ENCODE peak calls at places on chromosomes 1 and 21, in four cellular contexts. One of them, this sample, is unnamed.
A peak's percentile ranks its signal among the peaks of the same experiment; 100 is the strongest.

GRCh38 chr1:29539971-29540370 is 303.6 kb downstream of the PTPRU start:
- DNase-seq in A549: no peak
- DNase-seq in testis: no peak
- DNase-seq in neural progenitor cell: no peak
- DNase-seq in this sample: no peak

GRCh38 chr1:89810880-89811279 is 10.0 kb upstream of the LRRC8D start:
- DNase-seq in testis: no peak
- DNase-seq in neural progenitor cell: no peak
- DNase-seq in A549: no peak
- DNase-seq in this sample: no peak

GRCh38 chr1:230832466-230832865 is 35.9 kb downstream of the C1orf198 start:
- DNase-seq in A549: no peak
- DNase-seq in testis: no peak
- DNase-seq in neural progenitor cell: no peak
- DNase-seq in this sample: no peak

GRCh38 chr1:160997323-160998038 is 23.5 kb downstream of the F11R start:
- DNase-seq in neural progenitor cell: peak; percentile 49
- DNase-seq in testis: peak; percentile 79
- DNase-seq in A549: peak; percentile 86
- DNase-seq in this sample: peak; percentile 81

GRCh38 chr1:180571832-180572636 is 13.3 kb downstream of the OVAAL start:
- DNase-seq in A549: no peak
- DNase-seq in neural progenitor cell: no peak
- DNase-seq in testis: no peak
- DNase-seq in this sample: no peak

GRCh38 chr21:45516671-45517151 is 25.5 kb downstream of the SLC19A1 start:
- DNase-seq in testis: no peak
- DNase-seq in neural progenitor cell: no peak
- DNase-seq in A549: no peak
- DNase-seq in this sample: no peak

GRCh38 chr1:33738976-33739375 is 124.9 kb upstream of the HMGB4 start:
- DNase-seq in A549: no peak
- DNase-seq in neural progenitor cell: no peak
- DNase-seq in testis: no peak
- DNase-seq in this sample: no peak

GRCh38 chr1:39051956-39052355 is 25.8 kb downstream of the NDUFS5 start:
- DNase-seq in testis: no peak
- DNase-seq in neural progenitor cell: peak; percentile 40
- DNase-seq in A549: no peak
- DNase-seq in this sample: no peak

GRCh38 chr1:109659997-109660755 is 4.3 kb downstream of the GSTM4 start:
- DNase-seq in A549: no peak
- DNase-seq in neural progenitor cell: no peak
- DNase-seq in testis: peak; percentile 44
- DNase-seq in this sample: peak; percentile 62

GRCh38 chr1:194280463-194280862 is 1094.0 kb upstream of the B3GALT2 start:
- DNase-seq in neural progenitor cell: no peak
- DNase-seq in testis: no peak
- DNase-seq in A549: peak; percentile 4
- DNase-seq in this sample: no peak

GRCh38 chr1:159884296-159884695 is 15.7 kb downstream of the CFAP45 start:
- DNase-seq in testis: no peak
- DNase-seq in neural progenitor cell: no peak
- DNase-seq in A549: no peak
- DNase-seq in this sample: no peak

GRCh38 chr1:201274616-201275265 is 8.6 kb upstream of the PKP1 start:
- DNase-seq in A549: no peak
- DNase-seq in testis: no peak
- DNase-seq in neural progenitor cell: no peak
- DNase-seq in this sample: no peak

GRCh38 chr1:201272838-201273237 is 10.5 kb upstream of the PKP1 start:
- DNase-seq in neural progenitor cell: no peak
- DNase-seq in A549: no peak
- DNase-seq in testis: no peak
- DNase-seq in this sample: no peak

GRCh38 chr1:201276891-201277290 is 6.4 kb upstream of the PKP1 start:
- DNase-seq in neural progenitor cell: no peak
- DNase-seq in testis: no peak
- DNase-seq in A549: no peak
- DNase-seq in this sample: no peak

GRCh38 chr1:201277441-201277840 is 5.9 kb upstream of the PKP1 start:
- DNase-seq in neural progenitor cell: no peak
- DNase-seq in A549: no peak
- DNase-seq in testis: no peak
- DNase-seq in this sample: no peak

DNA sequence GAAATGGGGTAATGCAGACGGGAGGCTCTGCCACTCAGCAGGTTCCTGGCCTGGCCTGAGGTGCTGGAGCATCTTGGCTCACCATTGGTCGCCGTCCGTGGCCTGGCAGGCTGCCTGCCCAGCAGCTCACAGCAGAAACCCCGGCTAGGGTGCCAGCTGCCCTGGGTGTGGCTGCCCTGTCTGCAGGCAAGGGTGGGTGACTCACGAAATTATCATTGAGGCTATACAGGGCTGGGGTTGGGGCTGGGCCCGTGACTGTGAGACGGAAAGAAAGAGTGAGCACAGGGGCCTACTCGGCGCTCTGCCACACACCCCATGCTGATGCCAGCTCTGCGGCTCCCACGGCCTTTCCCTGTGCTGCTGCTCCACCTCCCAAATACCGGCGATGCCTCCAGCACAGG is 8.0 kb upstream of the PKP1 start:
- DNase-seq in testis: no peak
- DNase-seq in neural progenitor cell: no peak
- DNase-seq in A549: peak; percentile 94
- DNase-seq in this sample: no peak
- H3K9me3 ChIP-seq in testis: no peaks in the 10 kb centered on the region
- H3K9me3 ChIP-seq in neural progenitor cell: no peaks in the 10 kb centered on the region
- H3K9me3 ChIP-seq in A549: no peaks in the 10 kb centered on the region
- H3K9me3 ChIP-seq in this sample: no peaks in the 10 kb centered on the region

GRCh38 chr1:167452483-167452882 is 65.8 kb downstream of the CD247 start:
- DNase-seq in A549: no peak
- DNase-seq in testis: no peak
- DNase-seq in neural progenitor cell: no peak
- DNase-seq in this sample: no peak

GRCh38 chr1:167450843-167451242 is 67.5 kb downstream of the CD247 start:
- DNase-seq in A549: no peak
- DNase-seq in neural progenitor cell: no peak
- DNase-seq in testis: no peak
- DNase-seq in this sample: no peak

GRCh38 chr1:167454929-167455785 is 63.2 kb downstream of the CD247 start:
- DNase-seq in neural progenitor cell: peak; percentile 70
- DNase-seq in testis: peak; percentile 63
- DNase-seq in A549: peak; percentile 59
- DNase-seq in this sample: peak; percentile 76

GRCh38 chr1:167454304-167454928 is 63.9 kb downstream of the CD247 start:
- DNase-seq in A549: peak; percentile 56
- DNase-seq in testis: no peak
- DNase-seq in neural progenitor cell: no peak
- DNase-seq in this sample: no peak

DNA sequence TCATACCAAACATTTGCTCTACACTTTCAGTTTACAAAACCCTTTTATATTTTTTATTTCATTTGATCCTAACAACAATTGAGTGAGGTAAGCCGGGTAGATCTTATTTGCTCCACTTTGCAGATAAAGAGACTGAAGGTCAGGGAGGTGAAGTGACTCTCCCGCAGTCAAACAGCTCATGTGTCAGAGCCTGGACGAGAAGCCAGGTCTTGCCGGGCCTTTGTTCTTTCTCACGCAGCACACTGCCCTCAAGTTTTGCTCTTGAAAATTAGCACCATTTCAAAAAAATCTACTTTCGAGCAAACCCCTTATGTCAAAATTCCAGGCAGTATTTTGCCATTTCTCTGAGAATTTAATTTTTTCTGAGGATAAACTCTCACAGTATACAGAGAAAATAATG is 65.2 kb downstream of the CD247 start:
- DNase-seq in neural progenitor cell: peak; percentile 41
- DNase-seq in testis: no peak
- DNase-seq in A549: no peak
- DNase-seq in this sample: peak; percentile 18
- H3K4me1 ChIP-seq in neural progenitor cell: peaks cover 15% of the 10 kb centered on the region
- H3K4me1 ChIP-seq in testis: no peaks in the 10 kb centered on the region
- H3K4me1 ChIP-seq in A549: peaks cover 8% of the 10 kb centered on the region
- H3K4me1 ChIP-seq in this sample: peaks cover 9% of the 10 kb centered on the region

GRCh38 chr1:62395291-62395690 is 41.6 kb upstream of the USP1 start:
- DNase-seq in A549: no peak
- DNase-seq in neural progenitor cell: no peak
- DNase-seq in testis: no peak
- DNase-seq in this sample: no peak

GRCh38 chr1:62389531-62389930 is 47.3 kb upstream of the USP1 start:
- DNase-seq in testis: no peak
- DNase-seq in A549: no peak
- DNase-seq in neural progenitor cell: no peak
- DNase-seq in this sample: no peak

GRCh38 chr1:62392951-62393350 is 43.9 kb upstream of the USP1 start:
- DNase-seq in testis: no peak
- DNase-seq in A549: no peak
- DNase-seq in neural progenitor cell: no peak
- DNase-seq in this sample: no peak

GRCh38 chr1:62394646-62395045 is 42.2 kb upstream of the USP1 start:
- DNase-seq in A549: no peak
- DNase-seq in neural progenitor cell: no peak
- DNase-seq in testis: no peak
- DNase-seq in this sample: no peak

DNA sequence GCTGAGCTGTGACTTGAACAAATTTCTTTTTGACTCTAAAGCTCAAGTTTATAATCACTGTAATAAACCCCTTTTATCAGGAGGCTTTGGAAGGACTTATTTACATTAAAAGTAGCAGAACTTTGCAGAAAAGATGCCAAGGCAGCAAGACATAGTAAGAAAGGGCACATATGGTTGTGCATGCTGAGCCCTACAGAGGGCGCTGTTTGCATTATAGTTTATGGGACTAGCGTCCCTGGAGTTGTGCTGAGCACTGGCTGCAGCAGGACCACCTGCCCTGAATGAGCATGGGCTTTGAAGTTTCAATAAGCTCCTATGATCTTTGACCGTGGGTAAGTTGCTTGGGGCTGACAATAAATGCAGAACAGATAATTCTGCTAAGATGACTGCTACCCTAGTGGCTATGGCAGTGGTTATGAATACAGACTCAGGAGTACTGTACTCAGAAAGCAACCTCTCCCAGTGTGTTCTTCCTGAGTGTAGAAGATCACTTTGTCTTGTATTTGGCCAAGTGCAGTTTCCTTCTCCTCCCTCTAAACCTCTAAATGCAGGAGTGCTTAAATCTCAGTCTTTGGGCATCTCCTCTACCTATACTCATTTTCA is 45.4 kb upstream of the USP1 start:
- DNase-seq in neural progenitor cell: peak; percentile 85
- DNase-seq in A549: no peak
- DNase-seq in testis: peak; percentile 74
- DNase-seq in this sample: peak; percentile 26
- TF ChIP-seq CTCF in neural progenitor cell: peak; percentile 85
- TF ChIP-seq CTCF in A549: peak; percentile 13
- TF ChIP-seq CTCF in testis: peak; percentile 54
- TF ChIP-seq CTCF in this sample: peak; percentile 37

GRCh38 chr1:211735208-211736170 is 60.1 kb upstream of the NEK2 start:
- DNase-seq in A549: peak; percentile 95
- DNase-seq in testis: peak; percentile 90
- DNase-seq in neural progenitor cell: no peak
- DNase-seq in this sample: no peak

GRCh38 chr1:211736351-211736915 is 61.0 kb upstream of the NEK2 start:
- DNase-seq in neural progenitor cell: no peak
- DNase-seq in testis: peak; percentile 88
- DNase-seq in A549: no peak
- DNase-seq in this sample: peak; percentile 41

GRCh38 chr1:211732276-211732571 is 56.8 kb upstream of the NEK2 start:
- DNase-seq in A549: no peak
- DNase-seq in neural progenitor cell: no peak
- DNase-seq in testis: no peak
- DNase-seq in this sample: no peak

GRCh38 chr1:211734359-211734758 is 58.9 kb upstream of the NEK2 start:
- DNase-seq in neural progenitor cell: no peak
- DNase-seq in testis: no peak
- DNase-seq in A549: no peak
- DNase-seq in this sample: no peak

DNA sequence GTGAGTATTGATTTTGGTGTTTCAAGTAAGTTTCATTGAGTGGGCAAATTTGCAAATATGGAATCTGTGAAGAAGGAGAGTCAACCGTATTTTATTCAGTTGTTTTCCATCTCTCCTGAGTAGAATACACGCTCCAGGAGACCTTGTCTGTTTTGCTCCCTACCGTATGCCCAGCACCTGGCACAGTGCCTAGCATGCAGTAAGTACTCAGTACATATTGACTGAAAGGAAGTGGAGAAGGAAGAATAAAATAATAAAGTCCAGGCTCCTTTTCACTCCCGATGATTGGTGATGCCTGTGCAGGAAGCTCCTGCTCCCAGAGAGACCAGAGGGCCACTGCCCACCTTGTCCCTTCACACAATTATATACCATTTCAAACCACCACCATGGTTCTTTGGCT is 59.4 kb upstream of the NEK2 start:
- DNase-seq in neural progenitor cell: no peak
- DNase-seq in testis: no peak
- DNase-seq in A549: no peak
- DNase-seq in this sample: peak; percentile 67
- H3K9me3 ChIP-seq in neural progenitor cell: no peaks in the 10 kb centered on the region
- H3K9me3 ChIP-seq in testis: no peaks in the 10 kb centered on the region
- H3K9me3 ChIP-seq in A549: no peaks in the 10 kb centered on the region
- H3K9me3 ChIP-seq in this sample: no peaks in the 10 kb centered on the region

DNA sequence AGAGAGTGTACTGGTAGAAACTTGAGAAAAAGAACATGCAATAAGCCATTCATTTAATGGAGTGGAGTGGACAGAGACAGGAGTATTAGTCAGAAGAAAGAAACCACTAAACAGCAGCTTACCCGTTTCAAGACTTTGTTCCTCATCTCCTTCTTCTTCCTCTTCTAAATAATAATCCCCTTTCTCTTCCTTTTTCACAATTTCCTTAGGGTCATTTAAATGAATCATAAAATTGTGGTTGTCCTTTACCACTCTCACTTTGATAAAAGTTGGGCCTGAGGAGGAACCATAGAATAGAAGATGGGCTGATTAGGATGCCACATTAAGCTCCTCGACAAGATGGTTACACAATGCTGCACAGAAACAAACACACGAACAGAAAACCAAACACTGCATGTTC is 109.6 kb downstream of the WDR3 start:
- DNase-seq in neural progenitor cell: no peak
- DNase-seq in A549: no peak
- DNase-seq in testis: no peak
- DNase-seq in this sample: no peak
- H3K4me1 ChIP-seq in neural progenitor cell: no peaks in the 10 kb centered on the region
- H3K4me1 ChIP-seq in A549: no peaks in the 10 kb centered on the region
- H3K4me1 ChIP-seq in testis: no peaks in the 10 kb centered on the region
- H3K4me1 ChIP-seq in this sample: no peaks in the 10 kb centered on the region

DNA sequence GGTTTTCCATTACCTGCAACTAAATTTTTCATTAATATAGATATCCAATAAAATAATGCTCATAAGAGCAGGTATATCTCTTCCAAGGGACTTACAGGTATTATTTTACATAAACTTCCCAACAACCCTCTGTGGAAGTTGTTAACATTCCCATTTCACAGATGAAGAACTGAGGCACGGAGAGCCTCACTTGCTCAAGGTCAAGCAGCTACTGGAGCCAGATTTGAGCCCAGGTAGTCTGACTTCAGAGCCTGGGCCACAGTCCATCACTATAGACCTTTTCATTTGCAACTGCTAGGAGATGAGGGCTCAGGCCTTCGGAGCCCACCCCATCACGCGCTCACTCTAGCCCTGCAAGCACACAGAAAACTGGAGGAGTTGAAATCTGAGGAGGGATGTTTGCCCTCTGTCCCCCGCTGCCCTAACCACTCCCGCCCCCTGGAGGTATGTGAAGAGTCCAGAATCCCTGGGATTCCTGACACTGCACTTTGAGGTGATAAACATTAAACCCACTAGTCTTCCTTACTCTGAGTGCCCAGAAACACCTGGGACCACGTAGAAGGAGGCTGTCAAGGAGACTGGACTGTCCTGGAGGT is 11.7 kb upstream of the ALPL start:
- DNase-seq in A549: no peak
- DNase-seq in neural progenitor cell: peak; percentile 72
- DNase-seq in testis: no peak
- DNase-seq in this sample: no peak
- TF ChIP-seq CTCF in A549: no peak
- TF ChIP-seq CTCF in neural progenitor cell: peak; percentile 39
- TF ChIP-seq CTCF in testis: no peak
- TF ChIP-seq CTCF in this sample: no peak